ENCODE peak calls at places on chromosomes 16 and 17, in six cellular contexts. B, A, Q, E, U and W are unnamed samples.

GRCh38 chr17:79842136-79842655 is 3.0 kb upstream of the CBX4 start:
- DNase-seq in E (no peak), A (peak), B (no peak), Q (no peak), U (no peak), W (no peak)

GRCh38 chr17:17924131-17924856 is 47.9 kb downstream of the TOM1L2 start:
- DNase-seq in U (no peak), Q (no peak), A (no peak), E (no peak), B (no peak), W (no peak)

GRCh38 chr17:43713494-43714162 is 45.0 kb downstream of the SOST start:
- DNase-seq in E (peak), U (peak), A (no peak), B (peak), Q (no peak), W (peak)

GRCh38 chr16:14564323-14564722 is 65.7 kb downstream of the PARN start:
- DNase-seq in A (no peak), U (peak), B (no peak), Q (no peak), E (no peak), W (no peak)

GRCh38 chr16:20884240-20884556 is 16.0 kb downstream of the DCUN1D3 start:
- DNase-seq in B (no peak), E (peak), Q (no peak), U (no peak), A (no peak), W (no peak)

GRCh38 chr16:89374393-89374948 is 115.9 kb downstream of the ANKRD11 start:
- DNase-seq in U (no peak), E (no peak), B (peak), A (no peak), Q (no peak), W (no peak)

GRCh38 chr16:5735444-5735843 is 637.8 kb upstream of the EEF2KMT start:
- DNase-seq in A (no peak), E (no peak), U (no peak), Q (no peak), B (no peak), W (no peak)

GRCh38 chr17:19461139-19461538 is 50.1 kb downstream of the RNF112 start:
- DNase-seq in Q (peak), B (no peak), A (peak), U (no peak), E (no peak), W (no peak)

GRCh38 chr17:31476525-31477416 is 85.3 kb downstream of the RAB11FIP4 start:
- DNase-seq in E (no peak), A (no peak), Q (no peak), B (no peak), U (no peak), W (no peak)

GRCh38 chr16:27330542-27330941 is 16.8 kb downstream of the IL4R start:
- DNase-seq in B (no peak), Q (no peak), A (peak), U (no peak), E (no peak), W (peak)

GRCh38 chr17:50152736-50153135 is 2.3 kb upstream of the PPP1R9B start:
- DNase-seq in A (no peak), E (no peak), Q (no peak), U (no peak), B (no peak), W (no peak)

GRCh38 chr16:70770968-70771552 is 29.9 kb downstream of the VAC14 start:
- DNase-seq in Q (peak), B (peak), A (peak), U (peak), E (peak), W (no peak)

GRCh38 chr17:17424552-17424951 is 52.2 kb upstream of the MED9 start:
- DNase-seq in E (no peak), A (no peak), Q (no peak), U (no peak), B (no peak), W (no peak)

GRCh38 chr16:31409433-31409832 is 16.3 kb downstream of the ITGAD start:
- DNase-seq in B (no peak), E (no peak), Q (no peak), A (no peak), U (no peak), W (no peak)

GRCh38 chr17:42271277-42271922 is 4.8 kb downstream of the STAT5B start:
- DNase-seq in E (no peak), A (no peak), U (no peak), B (no peak), Q (no peak), W (no peak)